ENCODE peak calls at places on chromosomes 4 and X, in eight cellular contexts. One of them, this sample, is unnamed.

GRCh38 chrX:77440310-77440709 is 6.9 kb upstream of the FGF16 start:
- DNase-seq in NCI-H1436: no peak
- DNase-seq in HFF-Myc: no peak
- DNase-seq in dorsolateral prefrontal cortex: no peak
- DNase-seq in activated CD4-positive, alpha-beta T cell treated with anti-CD3 and anti-CD28 coated beads for 36 hours: no peak
- DNase-seq in A549: no peak
- DNase-seq in right cardiac atrium: no peak
- DNase-seq in mammary epithelial cell: no peak
- DNase-seq in this sample: no peak

GRCh38 chr4:6751611-6752485 is 30.7 kb upstream of the KIAA0232 start:
- DNase-seq in NCI-H1436: no peak
- DNase-seq in HFF-Myc: no peak
- DNase-seq in dorsolateral prefrontal cortex: no peak
- DNase-seq in activated CD4-positive, alpha-beta T cell treated with anti-CD3 and anti-CD28 coated beads for 36 hours: no peak
- DNase-seq in A549: no peak
- DNase-seq in right cardiac atrium: no peak
- DNase-seq in mammary epithelial cell: no peak
- DNase-seq in this sample: no peak

GRCh38 chrX:135384161-135384836 is 37.4 kb upstream of the SMIM10L2A start:
- DNase-seq in NCI-H1436: no peak
- DNase-seq in HFF-Myc: no peak
- DNase-seq in dorsolateral prefrontal cortex: no peak
- DNase-seq in activated CD4-positive, alpha-beta T cell treated with anti-CD3 and anti-CD28 coated beads for 36 hours: peak; percentile 45
- DNase-seq in A549: no peak
- DNase-seq in right cardiac atrium: no peak
- DNase-seq in mammary epithelial cell: peak; percentile 23
- DNase-seq in this sample: no peak

GRCh38 chr4:88755454-88755853 is 57.8 kb upstream of the NAP1L5 start:
- DNase-seq in NCI-H1436: no peak
- DNase-seq in HFF-Myc: no peak
- DNase-seq in dorsolateral prefrontal cortex: no peak
- DNase-seq in activated CD4-positive, alpha-beta T cell treated with anti-CD3 and anti-CD28 coated beads for 36 hours: no peak
- DNase-seq in A549: no peak
- DNase-seq in right cardiac atrium: no peak
- DNase-seq in mammary epithelial cell: no peak
- DNase-seq in this sample: no peak

GRCh38 chrX:39816871-39817731 is 280.7 kb downstream of the BCOR start:
- DNase-seq in NCI-H1436: no peak
- DNase-seq in HFF-Myc: no peak
- DNase-seq in dorsolateral prefrontal cortex: peak; percentile 63
- DNase-seq in activated CD4-positive, alpha-beta T cell treated with anti-CD3 and anti-CD28 coated beads for 36 hours: peak; percentile 35
- DNase-seq in A549: no peak
- DNase-seq in right cardiac atrium: no peak
- DNase-seq in mammary epithelial cell: no peak
- DNase-seq in this sample: no peak

GRCh38 chr4:10045481-10045880 is 24.2 kb upstream of the SLC2A9 start:
- DNase-seq in NCI-H1436: no peak
- DNase-seq in HFF-Myc: no peak
- DNase-seq in dorsolateral prefrontal cortex: no peak
- DNase-seq in activated CD4-positive, alpha-beta T cell treated with anti-CD3 and anti-CD28 coated beads for 36 hours: no peak
- DNase-seq in A549: peak; percentile 62
- DNase-seq in right cardiac atrium: no peak
- DNase-seq in mammary epithelial cell: peak; percentile 67
- DNase-seq in this sample: no peak

GRCh38 chrX:149571770-149572169 is 15.5 kb downstream of the MAGEA9B start:
- DNase-seq in NCI-H1436: no peak
- DNase-seq in HFF-Myc: no peak
- DNase-seq in dorsolateral prefrontal cortex: no peak
- DNase-seq in activated CD4-positive, alpha-beta T cell treated with anti-CD3 and anti-CD28 coated beads for 36 hours: no peak
- DNase-seq in A549: no peak
- DNase-seq in right cardiac atrium: no peak
- DNase-seq in mammary epithelial cell: no peak
- DNase-seq in this sample: no peak

GRCh38 chr4:24104173-24104572 is 214.3 kb upstream of the PPARGC1A start:
- DNase-seq in NCI-H1436: no peak
- DNase-seq in HFF-Myc: no peak
- DNase-seq in dorsolateral prefrontal cortex: no peak
- DNase-seq in activated CD4-positive, alpha-beta T cell treated with anti-CD3 and anti-CD28 coated beads for 36 hours: no peak
- DNase-seq in A549: no peak
- DNase-seq in right cardiac atrium: peak; percentile 42
- DNase-seq in mammary epithelial cell: no peak
- DNase-seq in this sample: no peak

GRCh38 chrX:118116308-118117068 is at the start of gene KLHL13:
- DNase-seq in NCI-H1436: peak; percentile 62
- DNase-seq in HFF-Myc: no peak
- DNase-seq in dorsolateral prefrontal cortex: no peak
- DNase-seq in activated CD4-positive, alpha-beta T cell treated with anti-CD3 and anti-CD28 coated beads for 36 hours: peak; percentile 40
- DNase-seq in A549: peak; percentile 15
- DNase-seq in right cardiac atrium: peak; percentile 49
- DNase-seq in mammary epithelial cell: peak; percentile 28
- DNase-seq in this sample: peak; percentile 14

GRCh38 chrX:131588995-131589394 is 45.1 kb downstream of the OR13H1 start:
- DNase-seq in NCI-H1436: no peak
- DNase-seq in HFF-Myc: no peak
- DNase-seq in dorsolateral prefrontal cortex: no peak
- DNase-seq in activated CD4-positive, alpha-beta T cell treated with anti-CD3 and anti-CD28 coated beads for 36 hours: no peak
- DNase-seq in A549: no peak
- DNase-seq in right cardiac atrium: no peak
- DNase-seq in mammary epithelial cell: no peak
- DNase-seq in this sample: no peak

GRCh38 chr4:89998350-89999098 is 103.9 kb downstream of the MMRN1 start:
- DNase-seq in NCI-H1436: no peak
- DNase-seq in HFF-Myc: no peak
- DNase-seq in dorsolateral prefrontal cortex: no peak
- DNase-seq in activated CD4-positive, alpha-beta T cell treated with anti-CD3 and anti-CD28 coated beads for 36 hours: no peak
- DNase-seq in A549: no peak
- DNase-seq in right cardiac atrium: no peak
- DNase-seq in mammary epithelial cell: no peak
- DNase-seq in this sample: no peak

GRCh38 chr4:166293551-166293950 is 420.5 kb downstream of the TLL1 start:
- DNase-seq in NCI-H1436: no peak
- DNase-seq in HFF-Myc: no peak
- DNase-seq in dorsolateral prefrontal cortex: no peak
- DNase-seq in activated CD4-positive, alpha-beta T cell treated with anti-CD3 and anti-CD28 coated beads for 36 hours: no peak
- DNase-seq in A549: no peak
- DNase-seq in right cardiac atrium: no peak
- DNase-seq in mammary epithelial cell: no peak
- DNase-seq in this sample: no peak

GRCh38 chrX:136183917-136184316 is 36.6 kb downstream of the FHL1 start:
- DNase-seq in NCI-H1436: no peak
- DNase-seq in HFF-Myc: no peak
- DNase-seq in dorsolateral prefrontal cortex: no peak
- DNase-seq in activated CD4-positive, alpha-beta T cell treated with anti-CD3 and anti-CD28 coated beads for 36 hours: no peak
- DNase-seq in A549: no peak
- DNase-seq in right cardiac atrium: no peak
- DNase-seq in mammary epithelial cell: no peak
- DNase-seq in this sample: no peak

GRCh38 chrX:9747644-9748043 is 18.0 kb downstream of the GPR143 start:
- DNase-seq in NCI-H1436: no peak
- DNase-seq in HFF-Myc: no peak
- DNase-seq in dorsolateral prefrontal cortex: no peak
- DNase-seq in activated CD4-positive, alpha-beta T cell treated with anti-CD3 and anti-CD28 coated beads for 36 hours: no peak
- DNase-seq in A549: no peak
- DNase-seq in right cardiac atrium: no peak
- DNase-seq in mammary epithelial cell: no peak
- DNase-seq in this sample: no peak